ENCODE peak calls at places on chromosomes 3 and 15, in ten cellular contexts. One of them, this sample, is unnamed.

GRCh38 chr3:66398228-66399025 is 102.4 kb downstream of the LRIG1 start:
- DNase-seq in activated T-helper 9 cell treated with anti-CD3 and anti-CD28 coated beads, Interleukin-2, amount 50 U/mL, for 16 hours: no peak
- DNase-seq in fibroblast of pulmonary artery: no peak
- DNase-seq in stimulated activated CD4-positive, alpha-beta T cell treated with anti-CD3 and anti-CD28 coated beads, Interleukin-15, amount 100 ng/mL, for 1 hour: no peak
- DNase-seq in HFFc6: peak; percentile 21
- DNase-seq in SHP77: no peak
- DNase-seq in islet precursor cell: peak; percentile 95
- DNase-seq in NCI-H1694 treated with DMSO at 0.1 percent for 48 hours: peak; percentile 63
- DNase-seq in IMR-90: peak; percentile 56
- DNase-seq in NCI-H2081 treated with DMSO at 0.1 percent for 48 hours: peak; percentile 64
- DNase-seq in this sample: no peak

GRCh38 chr3:59644479-59645075 is 594.8 kb upstream of the CFAP20DC start:
- DNase-seq in HFFc6: no peak
- DNase-seq in stimulated activated CD4-positive, alpha-beta T cell treated with anti-CD3 and anti-CD28 coated beads, Interleukin-15, amount 100 ng/mL, for 1 hour: no peak
- DNase-seq in fibroblast of pulmonary artery: no peak
- DNase-seq in activated T-helper 9 cell treated with anti-CD3 and anti-CD28 coated beads, Interleukin-2, amount 50 U/mL, for 16 hours: no peak
- DNase-seq in islet precursor cell: no peak
- DNase-seq in NCI-H1694 treated with DMSO at 0.1 percent for 48 hours: no peak
- DNase-seq in IMR-90: no peak
- DNase-seq in SHP77: no peak
- DNase-seq in NCI-H2081 treated with DMSO at 0.1 percent for 48 hours: no peak
- DNase-seq in this sample: no peak

GRCh38 chr15:71364117-71364584 is 248.9 kb downstream of the THSD4 start:
- DNase-seq in islet precursor cell: no peak
- DNase-seq in activated T-helper 9 cell treated with anti-CD3 and anti-CD28 coated beads, Interleukin-2, amount 50 U/mL, for 16 hours: no peak
- DNase-seq in NCI-H2081 treated with DMSO at 0.1 percent for 48 hours: no peak
- DNase-seq in stimulated activated CD4-positive, alpha-beta T cell treated with anti-CD3 and anti-CD28 coated beads, Interleukin-15, amount 100 ng/mL, for 1 hour: no peak
- DNase-seq in SHP77: no peak
- DNase-seq in HFFc6: no peak
- DNase-seq in NCI-H1694 treated with DMSO at 0.1 percent for 48 hours: peak; percentile 6
- DNase-seq in fibroblast of pulmonary artery: no peak
- DNase-seq in IMR-90: no peak
- DNase-seq in this sample: no peak

GRCh38 chr3:100144255-100144866 is 30.1 kb upstream of the FILIP1L start:
- DNase-seq in activated T-helper 9 cell treated with anti-CD3 and anti-CD28 coated beads, Interleukin-2, amount 50 U/mL, for 16 hours: no peak
- DNase-seq in HFFc6: no peak
- DNase-seq in IMR-90: no peak
- DNase-seq in SHP77: no peak
- DNase-seq in NCI-H1694 treated with DMSO at 0.1 percent for 48 hours: no peak
- DNase-seq in NCI-H2081 treated with DMSO at 0.1 percent for 48 hours: no peak
- DNase-seq in fibroblast of pulmonary artery: no peak
- DNase-seq in stimulated activated CD4-positive, alpha-beta T cell treated with anti-CD3 and anti-CD28 coated beads, Interleukin-15, amount 100 ng/mL, for 1 hour: no peak
- DNase-seq in islet precursor cell: no peak
- DNase-seq in this sample: no peak

GRCh38 chr3:110815008-110815583 is 256.5 kb upstream of the NECTIN3 start:
- DNase-seq in NCI-H1694 treated with DMSO at 0.1 percent for 48 hours: no peak
- DNase-seq in stimulated activated CD4-positive, alpha-beta T cell treated with anti-CD3 and anti-CD28 coated beads, Interleukin-15, amount 100 ng/mL, for 1 hour: no peak
- DNase-seq in HFFc6: peak; percentile 73
- DNase-seq in activated T-helper 9 cell treated with anti-CD3 and anti-CD28 coated beads, Interleukin-2, amount 50 U/mL, for 16 hours: no peak
- DNase-seq in NCI-H2081 treated with DMSO at 0.1 percent for 48 hours: no peak
- DNase-seq in fibroblast of pulmonary artery: peak; percentile 89
- DNase-seq in IMR-90: peak; percentile 92
- DNase-seq in SHP77: no peak
- DNase-seq in islet precursor cell: no peak
- DNase-seq in this sample: peak; percentile 41

GRCh38 chr15:70245932-70246622 is 148.4 kb upstream of the TLE3 start:
- DNase-seq in HFFc6: peak; percentile 29
- DNase-seq in islet precursor cell: peak; percentile 85
- DNase-seq in IMR-90: peak; percentile 11
- DNase-seq in fibroblast of pulmonary artery: peak; percentile 23
- DNase-seq in NCI-H1694 treated with DMSO at 0.1 percent for 48 hours: no peak
- DNase-seq in NCI-H2081 treated with DMSO at 0.1 percent for 48 hours: no peak
- DNase-seq in activated T-helper 9 cell treated with anti-CD3 and anti-CD28 coated beads, Interleukin-2, amount 50 U/mL, for 16 hours: no peak
- DNase-seq in stimulated activated CD4-positive, alpha-beta T cell treated with anti-CD3 and anti-CD28 coated beads, Interleukin-15, amount 100 ng/mL, for 1 hour: no peak
- DNase-seq in SHP77: no peak
- DNase-seq in this sample: no peak

GRCh38 chr3:26921054-26921453 is 298.5 kb downstream of the LRRC3B start:
- DNase-seq in activated T-helper 9 cell treated with anti-CD3 and anti-CD28 coated beads, Interleukin-2, amount 50 U/mL, for 16 hours: no peak
- DNase-seq in NCI-H1694 treated with DMSO at 0.1 percent for 48 hours: no peak
- DNase-seq in stimulated activated CD4-positive, alpha-beta T cell treated with anti-CD3 and anti-CD28 coated beads, Interleukin-15, amount 100 ng/mL, for 1 hour: no peak
- DNase-seq in islet precursor cell: no peak
- DNase-seq in HFFc6: no peak
- DNase-seq in NCI-H2081 treated with DMSO at 0.1 percent for 48 hours: no peak
- DNase-seq in fibroblast of pulmonary artery: no peak
- DNase-seq in SHP77: no peak
- DNase-seq in IMR-90: no peak
- DNase-seq in this sample: no peak

GRCh38 chr3:102053375-102053989 is 204.2 kb downstream of the NFKBIZ start:
- DNase-seq in HFFc6: peak; percentile 40
- DNase-seq in NCI-H2081 treated with DMSO at 0.1 percent for 48 hours: no peak
- DNase-seq in islet precursor cell: no peak
- DNase-seq in fibroblast of pulmonary artery: peak; percentile 65
- DNase-seq in SHP77: no peak
- DNase-seq in NCI-H1694 treated with DMSO at 0.1 percent for 48 hours: no peak
- DNase-seq in IMR-90: peak; percentile 62
- DNase-seq in stimulated activated CD4-positive, alpha-beta T cell treated with anti-CD3 and anti-CD28 coated beads, Interleukin-15, amount 100 ng/mL, for 1 hour: no peak
- DNase-seq in activated T-helper 9 cell treated with anti-CD3 and anti-CD28 coated beads, Interleukin-2, amount 50 U/mL, for 16 hours: no peak
- DNase-seq in this sample: peak; percentile 19

GRCh38 chr15:82146990-82147461 is 101.2 kb upstream of the MEX3B start:
- DNase-seq in SHP77: no peak
- DNase-seq in IMR-90: peak; percentile 90
- DNase-seq in fibroblast of pulmonary artery: peak; percentile 81
- DNase-seq in activated T-helper 9 cell treated with anti-CD3 and anti-CD28 coated beads, Interleukin-2, amount 50 U/mL, for 16 hours: no peak
- DNase-seq in HFFc6: peak; percentile 78
- DNase-seq in NCI-H2081 treated with DMSO at 0.1 percent for 48 hours: no peak
- DNase-seq in NCI-H1694 treated with DMSO at 0.1 percent for 48 hours: no peak
- DNase-seq in stimulated activated CD4-positive, alpha-beta T cell treated with anti-CD3 and anti-CD28 coated beads, Interleukin-15, amount 100 ng/mL, for 1 hour: no peak
- DNase-seq in islet precursor cell: no peak
- DNase-seq in this sample: peak; percentile 80

GRCh38 chr3:46943237-46944187 is 33.0 kb downstream of the CCDC12 start:
- DNase-seq in islet precursor cell: no peak
- DNase-seq in SHP77: peak; percentile 19
- DNase-seq in stimulated activated CD4-positive, alpha-beta T cell treated with anti-CD3 and anti-CD28 coated beads, Interleukin-15, amount 100 ng/mL, for 1 hour: no peak
- DNase-seq in IMR-90: no peak
- DNase-seq in activated T-helper 9 cell treated with anti-CD3 and anti-CD28 coated beads, Interleukin-2, amount 50 U/mL, for 16 hours: no peak
- DNase-seq in NCI-H1694 treated with DMSO at 0.1 percent for 48 hours: no peak
- DNase-seq in fibroblast of pulmonary artery: peak; percentile 31
- DNase-seq in HFFc6: no peak
- DNase-seq in NCI-H2081 treated with DMSO at 0.1 percent for 48 hours: no peak
- DNase-seq in this sample: no peak

GRCh38 chr15:68580883-68581155 is 2.0 kb downstream of the CORO2B start:
- DNase-seq in activated T-helper 9 cell treated with anti-CD3 and anti-CD28 coated beads, Interleukin-2, amount 50 U/mL, for 16 hours: no peak
- DNase-seq in IMR-90: no peak
- DNase-seq in NCI-H2081 treated with DMSO at 0.1 percent for 48 hours: no peak
- DNase-seq in fibroblast of pulmonary artery: no peak
- DNase-seq in SHP77: no peak
- DNase-seq in islet precursor cell: no peak
- DNase-seq in stimulated activated CD4-positive, alpha-beta T cell treated with anti-CD3 and anti-CD28 coated beads, Interleukin-15, amount 100 ng/mL, for 1 hour: no peak
- DNase-seq in NCI-H1694 treated with DMSO at 0.1 percent for 48 hours: no peak
- DNase-seq in HFFc6: no peak
- DNase-seq in this sample: no peak

GRCh38 chr3:182740710-182741109 is 52.6 kb upstream of the ATP11B start:
- DNase-seq in islet precursor cell: peak; percentile 90
- DNase-seq in fibroblast of pulmonary artery: no peak
- DNase-seq in stimulated activated CD4-positive, alpha-beta T cell treated with anti-CD3 and anti-CD28 coated beads, Interleukin-15, amount 100 ng/mL, for 1 hour: no peak
- DNase-seq in NCI-H1694 treated with DMSO at 0.1 percent for 48 hours: no peak
- DNase-seq in HFFc6: no peak
- DNase-seq in NCI-H2081 treated with DMSO at 0.1 percent for 48 hours: no peak
- DNase-seq in activated T-helper 9 cell treated with anti-CD3 and anti-CD28 coated beads, Interleukin-2, amount 50 U/mL, for 16 hours: no peak
- DNase-seq in SHP77: peak; percentile 41
- DNase-seq in IMR-90: no peak
- DNase-seq in this sample: no peak

GRCh38 chr3:162729686-162730085 is 1233.1 kb downstream of the OTOL1 start:
- DNase-seq in activated T-helper 9 cell treated with anti-CD3 and anti-CD28 coated beads, Interleukin-2, amount 50 U/mL, for 16 hours: no peak
- DNase-seq in NCI-H1694 treated with DMSO at 0.1 percent for 48 hours: no peak
- DNase-seq in SHP77: no peak
- DNase-seq in islet precursor cell: no peak
- DNase-seq in NCI-H2081 treated with DMSO at 0.1 percent for 48 hours: no peak
- DNase-seq in stimulated activated CD4-positive, alpha-beta T cell treated with anti-CD3 and anti-CD28 coated beads, Interleukin-15, amount 100 ng/mL, for 1 hour: no peak
- DNase-seq in fibroblast of pulmonary artery: no peak
- DNase-seq in IMR-90: peak; percentile 76
- DNase-seq in HFFc6: peak; percentile 35
- DNase-seq in this sample: no peak